ENCODE peak calls at places on chromosomes 7 and 10, in six cellular contexts. G is dorsolateral prefrontal cortex, Y is HepG2, E is hepatocyte, N is psoas muscle, Q is colonic mucosa. K is an unnamed sample.

GRCh38 chr7:100966542-100967291 is 2.6 kb upstream of the MUC12 start:
- DNase-seq in G (no peak), Y (no peak), E (no peak), N (no peak), Q (no peak), K (peak; percentile 70)

GRCh38 chr10:121631296-121631695 is 33.1 kb upstream of the FGFR2 start:
- DNase-seq in G (no peak), Y (no peak), E (no peak), N (no peak), Q (no peak), K (no peak)

GRCh38 chr7:25059576-25059975 is 65.5 kb downstream of the CYCS start:
- DNase-seq in G (no peak), Y (no peak), E (no peak), N (no peak), Q (no peak), K (no peak)

GRCh38 chr7:81638216-81638615 is 131.6 kb downstream of the HGF start:
- DNase-seq in G (no peak), Y (peak; percentile 29), E (no peak), N (no peak), Q (no peak), K (no peak)

GRCh38 chr10:44978213-44978569 is 418 bp downstream of the DEPP1 start:
- DNase-seq in G (no peak), Y (no peak), E (no peak), N (no peak), Q (no peak), K (no peak)

GRCh38 chr7:138981332-138982203 is at the start of gene KIAA1549:
- DNase-seq in G (peak; percentile 39), Y (peak; percentile 33), E (peak; percentile 92), N (peak; percentile 71), Q (peak; percentile 61), K (peak; percentile 25)

GRCh38 chr7:91310829-91311460 is 46.7 kb downstream of the FZD1 start:
- DNase-seq in G (no peak), Y (no peak), E (no peak), N (peak; percentile 25), Q (peak; percentile 29), K (no peak)

GRCh38 chr7:43735802-43736603 is 6.7 kb upstream of the COA1 start:
- DNase-seq in G (no peak), Y (peak; percentile 41), E (peak; percentile 39), N (no peak), Q (no peak), K (no peak)

GRCh38 chr10:112250555-112250954 is 32.6 kb upstream of the TECTB start:
- DNase-seq in G (no peak), Y (no peak), E (no peak), N (no peak), Q (no peak), K (no peak)

GRCh38 chr7:128042027-128042426 is 10.8 kb upstream of the LRRC4 start:
- DNase-seq in G (peak; percentile 73), Y (no peak), E (no peak), N (no peak), Q (no peak), K (no peak)

GRCh38 chr7:113087278-113087998 is 811 bp upstream of the GPR85 start:
- DNase-seq in G (no peak), Y (peak; percentile 1), E (peak; percentile 41), N (no peak), Q (no peak), K (no peak)

GRCh38 chr7:1295776-1296726 is 63.4 kb downstream of the UNCX start:
- DNase-seq in G (no peak), Y (no peak), E (no peak), N (no peak), Q (no peak), K (no peak)

GRCh38 chr10:114271779-114272167 is 32.7 kb downstream of the VWA2 start:
- DNase-seq in G (no peak), Y (no peak), E (peak; percentile 44), N (peak; percentile 44), Q (no peak), K (no peak)

GRCh38 chr7:5693529-5693928 is 87.9 kb downstream of the RNF216 start:
- DNase-seq in G (no peak), Y (peak; percentile 16), E (no peak), N (no peak), Q (no peak), K (peak; percentile 72)

GRCh38 chr10:4028027-4028471 is 243.0 kb upstream of the KLF6 start:
- DNase-seq in G (no peak), Y (no peak), E (no peak), N (no peak), Q (no peak), K (no peak)

GRCh38 chr7:101804642-101805401 is 12.6 kb upstream of the CUX1 start:
- DNase-seq in G (no peak), Y (no peak), E (peak; percentile 49), N (no peak), Q (peak; percentile 46), K (no peak)

GRCh38 chr7:122674502-122674901 is 24.4 kb downstream of the RNF133 start:
- DNase-seq in G (no peak), Y (no peak), E (no peak), N (no peak), Q (no peak), K (no peak)

GRCh38 chr10:102342958-102343357 is 52.5 kb upstream of the NFKB2 start:
- DNase-seq in G (no peak), Y (no peak), E (no peak), N (no peak), Q (no peak), K (no peak)

GRCh38 chr7:74371381-74372059 is 82.2 kb upstream of the GTF2IRD1 start:
- DNase-seq in G (no peak), Y (no peak), E (peak; percentile 58), N (no peak), Q (peak; percentile 75), K (no peak)

GRCh38 chr10:122703483-122704448 is 4.1 kb upstream of the C10orf120 start:
- DNase-seq in G (peak; percentile 75), Y (peak; percentile 41), E (peak; percentile 82), N (peak; percentile 47), Q (peak; percentile 66), K (peak; percentile 71)

GRCh38 chr7:41046221-41046761 is 656.6 kb downstream of the INHBA start:
- DNase-seq in G (no peak), Y (no peak), E (no peak), N (peak; percentile 35), Q (no peak), K (no peak)

GRCh38 chr10:95359466-95359865 is 68.7 kb upstream of the PDLIM1 start:
- DNase-seq in G (no peak), Y (no peak), E (no peak), N (no peak), Q (no peak), K (no peak)

GRCh38 chr10:65571011-65571570 is 1354.7 kb upstream of the LRRTM3 start:
- DNase-seq in G (no peak), Y (peak; percentile 24), E (peak; percentile 15), N (no peak), Q (peak; percentile 26), K (no peak)

GRCh38 chr10:104767282-104767681 is 126.2 kb downstream of the SORCS3 start:
- DNase-seq in G (no peak), Y (no peak), E (no peak), N (no peak), Q (no peak), K (no peak)

GRCh38 chr10:3805791-3806381 is 20.9 kb upstream of the KLF6 start:
- DNase-seq in G (no peak), Y (no peak), E (peak; percentile 40), N (no peak), Q (no peak), K (no peak)

GRCh38 chr7:107874605-107875446 is 16.2 kb upstream of the DLD start:
- DNase-seq in G (no peak), Y (peak; percentile 63), E (peak; percentile 78), N (no peak), Q (peak; percentile 61), K (no peak)

DNA sequence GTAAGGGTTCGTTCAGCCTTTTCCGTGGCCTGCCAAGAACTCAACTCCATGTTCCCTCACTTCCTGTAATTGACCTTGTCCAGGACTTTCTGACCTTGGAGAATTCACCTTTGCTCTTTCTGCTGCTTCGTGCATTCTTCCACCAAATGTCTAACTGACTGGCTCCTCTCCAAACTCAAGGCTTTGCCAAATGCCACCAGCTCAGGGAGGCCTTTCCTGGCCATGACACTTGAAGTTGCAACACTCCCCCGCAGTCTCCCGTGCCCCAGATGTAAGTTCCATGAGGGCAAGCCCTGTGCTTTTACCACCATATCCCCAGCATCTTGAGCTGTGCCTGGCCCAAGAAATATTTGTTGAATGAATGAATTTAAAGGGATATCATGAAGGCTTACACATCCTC is 238.4 kb downstream of the ARHGAP21 start:
- DNase-seq in G (no peak), Y (no peak), E (no peak), N (no peak), Q (no peak), K (no peak)
- H3K27ac ChIP-seq in G (no peak overlapping the region), Y (no peak overlapping the region), E (no peak overlapping the region), N (peak overlapping the region; percentile 37), Q (no peak overlapping the region), K (no peak overlapping the region)

GRCh38 chr10:68560916-68561691 is 967 bp downstream of the TET1 start:
- DNase-seq in G (no peak), Y (peak; percentile 27), E (peak; percentile 64), N (peak; percentile 24), Q (no peak), K (no peak)

GRCh38 chr10:68560201-68560915 is at the start of gene TET1:
- DNase-seq in G (peak; percentile 15), Y (peak; percentile 64), E (peak; percentile 75), N (peak; percentile 55), Q (peak; percentile 53), K (peak; percentile 53)

GRCh38 chr10:68558478-68558877 is 1.7 kb upstream of the TET1 start:
- DNase-seq in G (no peak), Y (no peak), E (no peak), N (no peak), Q (no peak), K (no peak)

GRCh38 chr10:68559251-68559650 is 886 bp upstream of the TET1 start:
- DNase-seq in G (no peak), Y (no peak), E (no peak), N (no peak), Q (no peak), K (no peak)

GRCh38 chr10:68559872-68560200 is 301 bp upstream of the TET1 start:
- DNase-seq in G (no peak), Y (no peak), E (no peak), N (peak; percentile 25), Q (no peak), K (no peak)
- H3K27ac ChIP-seq in G (no peak overlapping the region), Y (no peak overlapping the region), E (no peak overlapping the region), N (no peak overlapping the region), Q (no peak overlapping the region), K (no peak overlapping the region)

GRCh38 chr7:42621543-42622219 is 290.2 kb downstream of the C7orf25 start:
- DNase-seq in G (no peak), Y (no peak), E (no peak), N (no peak), Q (no peak), K (no peak)
- H3K27ac ChIP-seq in G (no peak overlapping the region), Y (no peak overlapping the region), E (no peak overlapping the region), N (no peak overlapping the region), Q (no peak overlapping the region), K (no peak overlapping the region)

DNA sequence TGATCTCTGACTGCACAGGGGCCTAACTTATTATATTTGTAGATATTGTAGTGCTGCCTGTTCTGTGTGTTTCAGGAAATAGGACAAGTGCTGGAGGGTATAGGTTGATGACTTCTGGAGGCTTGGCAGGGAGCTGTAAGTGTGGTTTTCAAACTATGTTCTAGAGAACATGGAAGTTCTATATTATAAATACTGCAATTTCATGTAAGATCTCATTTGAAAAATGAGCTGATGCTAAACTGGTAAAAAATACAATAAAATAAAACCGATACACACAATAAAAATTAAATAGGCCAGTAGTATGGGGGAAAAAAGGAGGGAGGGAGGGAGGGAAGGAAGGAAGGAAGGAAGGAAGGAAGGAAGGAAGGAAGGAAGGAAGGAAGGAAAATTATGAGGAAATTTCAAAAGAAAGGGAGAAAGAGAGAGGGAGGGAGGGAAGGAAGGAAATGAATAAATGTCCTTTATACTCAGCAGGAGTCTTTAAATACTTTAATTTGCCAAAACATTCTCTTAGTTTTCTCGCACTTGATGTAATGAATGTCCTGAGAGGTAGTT is 181.3 kb downstream of the KIAA1217 start:
- DNase-seq in G (no peak), Y (no peak), E (no peak), N (no peak), Q (no peak), K (no peak)
- H3K27ac ChIP-seq in G (no peak overlapping the region), Y (no peak overlapping the region), E (peak overlapping the region; percentile 75), N (no peak overlapping the region), Q (no peak overlapping the region), K (no peak overlapping the region)